ENCODE peak calls at places on chromosomes 16 and 17, in four cellular contexts. One of them, this sample, is unnamed.

GRCh38 chr16:87919681-87919994 is 16.7 kb downstream of the CA5A start:
- DNase-seq in hepatocyte: no peak
- DNase-seq in fibroblast of lung: no peak
- DNase-seq in HCT116: no peak
- DNase-seq in this sample: no peak

GRCh38 chr17:51165680-51166197 is 472 bp upstream of the NME2 start:
- DNase-seq in hepatocyte: peak
- DNase-seq in HCT116: no peak
- DNase-seq in fibroblast of lung: no peak
- DNase-seq in this sample: peak

GRCh38 chr16:89672177-89672941 is 14.1 kb upstream of the CDK10 start:
- DNase-seq in hepatocyte: no peak
- DNase-seq in fibroblast of lung: no peak
- DNase-seq in HCT116: no peak
- DNase-seq in this sample: no peak

GRCh38 chr17:67353161-67353560 is 13.2 kb downstream of the PSMD12 start:
- DNase-seq in hepatocyte: no peak
- DNase-seq in HCT116: no peak
- DNase-seq in fibroblast of lung: no peak
- DNase-seq in this sample: no peak

GRCh38 chr16:13961099-13961811 is 41.3 kb downstream of the ERCC4 start:
- DNase-seq in hepatocyte: peak
- DNase-seq in fibroblast of lung: peak
- DNase-seq in HCT116: no peak
- DNase-seq in this sample: peak

GRCh38 chr17:77429985-77430752 is 289.4 kb downstream of the SEC14L1 start:
- DNase-seq in fibroblast of lung: peak
- DNase-seq in hepatocyte: peak
- DNase-seq in HCT116: peak
- DNase-seq in this sample: peak

GRCh38 chr17:3682033-3682432 is 13.4 kb downstream of the EMC6 start:
- DNase-seq in hepatocyte: no peak
- DNase-seq in fibroblast of lung: no peak
- DNase-seq in HCT116: no peak
- DNase-seq in this sample: no peak

GRCh38 chr16:47970291-47970931 is 185.4 kb downstream of the ABCC12 start:
- DNase-seq in fibroblast of lung: peak
- DNase-seq in hepatocyte: peak
- DNase-seq in HCT116: no peak
- DNase-seq in this sample: peak

GRCh38 chr17:82301916-82302497 is 15.4 kb downstream of the CD7 start:
- DNase-seq in hepatocyte: no peak
- DNase-seq in HCT116: no peak
- DNase-seq in fibroblast of lung: no peak
- DNase-seq in this sample: no peak

GRCh38 chr16:8173111-8173644 is 417.1 kb downstream of the TMEM114 start:
- DNase-seq in hepatocyte: peak
- DNase-seq in HCT116: peak
- DNase-seq in fibroblast of lung: peak
- DNase-seq in this sample: peak

GRCh38 chr17:82977586-82977985 is 101.8 kb upstream of the METRNL start:
- DNase-seq in hepatocyte: no peak
- DNase-seq in HCT116: no peak
- DNase-seq in fibroblast of lung: no peak
- DNase-seq in this sample: no peak

GRCh38 chr17:37844158-37844976 is 79.8 kb upstream of the TBC1D3K start:
- DNase-seq in HCT116: peak
- DNase-seq in hepatocyte: peak
- DNase-seq in fibroblast of lung: peak
- DNase-seq in this sample: peak

GRCh38 chr17:54901230-54901847 is 687 bp downstream of the TOM1L1 start:
- DNase-seq in HCT116: peak
- DNase-seq in hepatocyte: peak
- DNase-seq in fibroblast of lung: peak
- DNase-seq in this sample: peak

GRCh38 chr17:74295625-74296547 is 21.9 kb downstream of the DNAI2 start:
- DNase-seq in fibroblast of lung: no peak
- DNase-seq in hepatocyte: peak
- DNase-seq in HCT116: no peak
- DNase-seq in this sample: peak

GRCh38 chr17:31339906-31340661 is 18.7 kb upstream of the EVI2A start:
- DNase-seq in hepatocyte: no peak
- DNase-seq in fibroblast of lung: peak
- DNase-seq in HCT116: no peak
- DNase-seq in this sample: peak

GRCh38 chr17:9274119-9274445 is 252.8 kb downstream of the NTN1 start:
- DNase-seq in fibroblast of lung: no peak
- DNase-seq in hepatocyte: no peak
- DNase-seq in HCT116: no peak
- DNase-seq in this sample: no peak

GRCh38 chr17:62616993-62617893 is 10.2 kb upstream of the MRC2 start:
- DNase-seq in fibroblast of lung: peak
- DNase-seq in hepatocyte: no peak
- DNase-seq in HCT116: no peak
- DNase-seq in this sample: no peak

GRCh38 chr16:4801962-4802658 is at the start of gene ROGDI:
- DNase-seq in HCT116: peak
- DNase-seq in fibroblast of lung: peak
- DNase-seq in hepatocyte: peak
- DNase-seq in this sample: peak

GRCh38 chr16:73020409-73020884 is 27.5 kb downstream of the ZFHX3 start:
- DNase-seq in HCT116: peak
- DNase-seq in fibroblast of lung: peak
- DNase-seq in hepatocyte: peak
- DNase-seq in this sample: peak

GRCh38 chr17:57468932-57469775 is 212.8 kb downstream of the MSI2 start:
- DNase-seq in fibroblast of lung: no peak
- DNase-seq in hepatocyte: no peak
- DNase-seq in HCT116: no peak
- DNase-seq in this sample: no peak

GRCh38 chr16:17845031-17845430 is 374.3 kb upstream of the XYLT1 start:
- DNase-seq in fibroblast of lung: no peak
- DNase-seq in hepatocyte: no peak
- DNase-seq in HCT116: no peak
- DNase-seq in this sample: no peak

GRCh38 chr17:75430159-75430748 is 24.8 kb upstream of the GRB2 start:
- DNase-seq in HCT116: no peak
- DNase-seq in hepatocyte: peak
- DNase-seq in fibroblast of lung: no peak
- DNase-seq in this sample: peak

GRCh38 chr17:4511199-4511932 is 12.7 kb downstream of the SPNS2 start:
- DNase-seq in hepatocyte: no peak
- DNase-seq in HCT116: no peak
- DNase-seq in fibroblast of lung: no peak
- DNase-seq in this sample: no peak

GRCh38 chr17:48290378-48290777 is 139.6 kb downstream of the SKAP1 start:
- DNase-seq in HCT116: no peak
- DNase-seq in fibroblast of lung: no peak
- DNase-seq in hepatocyte: no peak
- DNase-seq in this sample: no peak

GRCh38 chr17:19762515-19762961 is 14.4 kb upstream of the ALDH3A1 start:
- DNase-seq in HCT116: no peak
- DNase-seq in hepatocyte: peak
- DNase-seq in fibroblast of lung: peak
- DNase-seq in this sample: peak

GRCh38 chr17:74309902-74310301 is 16.1 kb upstream of the KIF19 start:
- DNase-seq in fibroblast of lung: no peak
- DNase-seq in HCT116: no peak
- DNase-seq in hepatocyte: no peak
- DNase-seq in this sample: no peak

GRCh38 chr17:58577696-58578095 is 63.3 kb upstream of the MTMR4 start:
- DNase-seq in HCT116: peak
- DNase-seq in hepatocyte: peak
- DNase-seq in fibroblast of lung: peak
- DNase-seq in this sample: peak

GRCh38 chr17:37147301-37147812 is 198.6 kb downstream of the AATF start:
- DNase-seq in fibroblast of lung: no peak
- DNase-seq in hepatocyte: peak
- DNase-seq in HCT116: no peak
- DNase-seq in this sample: peak

GRCh38 chr16:31330553-31330890 is 24.5 kb upstream of the ITGAX start:
- DNase-seq in HCT116: no peak
- DNase-seq in fibroblast of lung: no peak
- DNase-seq in hepatocyte: no peak
- DNase-seq in this sample: no peak
- TF ChIP-seq EZH2 in HCT116: no peak
- TF ChIP-seq EZH2 in fibroblast of lung: no peak
- TF ChIP-seq EZH2 in hepatocyte: no peak
- TF ChIP-seq EZH2 in this sample: no peak

GRCh38 chr17:73228748-73229236 is 32.9 kb downstream of the CPSF4L start:
- DNase-seq in HCT116: peak
- DNase-seq in fibroblast of lung: peak
- DNase-seq in hepatocyte: peak
- DNase-seq in this sample: peak

GRCh38 chr17:73226556-73227172 is 33.8 kb downstream of the COG1 start:
- DNase-seq in HCT116: no peak
- DNase-seq in fibroblast of lung: no peak
- DNase-seq in hepatocyte: no peak
- DNase-seq in this sample: no peak

GRCh38 chr17:73227944-73228343 is 33.7 kb downstream of the CPSF4L start:
- DNase-seq in hepatocyte: no peak
- DNase-seq in HCT116: no peak
- DNase-seq in fibroblast of lung: no peak
- DNase-seq in this sample: no peak

GRCh38 chr17:73224663-73225305 is 31.9 kb downstream of the COG1 start:
- DNase-seq in HCT116: no peak
- DNase-seq in hepatocyte: no peak
- DNase-seq in fibroblast of lung: no peak
- DNase-seq in this sample: no peak

DNA sequence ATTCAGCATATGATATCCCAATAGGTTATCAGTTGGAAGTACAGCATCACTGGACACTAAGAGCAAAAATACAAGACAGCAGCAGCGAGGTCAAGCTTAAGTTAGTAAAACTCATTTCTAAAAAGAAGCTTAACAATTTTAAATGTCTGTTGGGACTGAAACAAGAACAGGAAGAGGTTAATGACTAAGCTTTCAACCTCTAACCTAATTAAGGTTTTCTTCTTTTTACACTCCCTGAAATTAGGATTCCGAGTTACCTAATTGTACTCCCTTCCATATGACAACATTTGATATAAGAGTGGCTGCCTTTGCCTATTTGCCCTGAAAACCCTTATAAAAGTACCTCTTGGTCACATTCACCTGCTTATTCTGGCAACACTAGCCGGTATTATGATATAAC is 34.3 kb downstream of the CPSF4L start:
- DNase-seq in HCT116: no peak
- DNase-seq in hepatocyte: no peak
- DNase-seq in fibroblast of lung: no peak
- DNase-seq in this sample: no peak
- H3K4me2 ChIP-seq in HCT116: no peak
- H3K4me2 ChIP-seq in hepatocyte: no peak
- H3K4me2 ChIP-seq in fibroblast of lung: peak
- H3K4me2 ChIP-seq in this sample: peak

GRCh38 chr16:86200722-86201121 is 301.8 kb downstream of the IRF8 start:
- DNase-seq in fibroblast of lung: no peak
- DNase-seq in HCT116: no peak
- DNase-seq in hepatocyte: no peak
- DNase-seq in this sample: no peak

GRCh38 chr16:86201746-86202145 is 302.8 kb downstream of the IRF8 start:
- DNase-seq in hepatocyte: no peak
- DNase-seq in HCT116: no peak
- DNase-seq in fibroblast of lung: no peak
- DNase-seq in this sample: no peak

GRCh38 chr16:86198201-86199118 is 299.5 kb downstream of the IRF8 start:
- DNase-seq in hepatocyte: no peak
- DNase-seq in fibroblast of lung: no peak
- DNase-seq in HCT116: no peak
- DNase-seq in this sample: no peak

GRCh38 chr16:86199182-86199581 is 300.2 kb downstream of the IRF8 start:
- DNase-seq in hepatocyte: no peak
- DNase-seq in HCT116: no peak
- DNase-seq in fibroblast of lung: peak
- DNase-seq in this sample: no peak

DNA sequence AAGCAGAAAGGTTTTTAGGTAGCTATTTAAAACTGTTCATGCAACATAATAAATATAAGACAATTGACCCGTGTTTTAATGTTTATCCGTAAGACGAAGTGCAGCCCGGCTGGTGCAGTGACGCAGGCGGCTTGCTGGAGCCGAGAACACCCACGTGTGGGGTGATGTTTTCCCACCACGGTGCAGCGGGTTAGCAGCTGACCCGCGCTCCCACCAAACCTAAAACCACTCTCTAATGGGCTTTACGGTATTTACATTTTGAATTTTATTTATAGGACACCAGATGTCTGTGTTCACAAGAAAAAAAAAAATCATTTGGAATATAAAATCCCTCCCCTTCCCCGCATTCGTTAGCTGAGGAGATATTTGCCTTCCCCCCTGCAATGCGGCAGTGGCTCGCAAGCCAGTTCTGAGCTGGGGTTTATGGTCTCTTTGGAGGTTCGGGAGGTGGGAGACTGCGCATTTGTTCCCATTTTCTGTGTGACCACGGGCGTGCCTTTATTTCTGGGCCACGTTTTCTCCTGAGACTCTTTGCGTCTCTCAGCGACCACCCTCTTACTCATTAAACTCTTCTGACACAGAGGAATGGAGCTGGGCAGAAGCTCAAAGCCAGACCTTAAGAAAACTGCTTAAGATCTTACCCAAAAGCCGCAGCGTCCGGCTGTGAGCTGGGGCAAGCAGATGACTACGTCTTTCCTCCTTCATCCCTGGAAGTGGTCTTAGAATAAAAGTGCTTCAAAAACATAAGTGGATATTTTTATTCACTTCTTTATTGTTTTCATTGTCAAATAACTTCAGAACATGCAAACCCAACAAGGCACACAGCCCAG is 301.1 kb downstream of the IRF8 start:
- DNase-seq in hepatocyte: peak
- DNase-seq in fibroblast of lung: peak
- DNase-seq in HCT116: no peak
- DNase-seq in this sample: no peak
- TF ChIP-seq EZH2 in hepatocyte: no peak
- TF ChIP-seq EZH2 in fibroblast of lung: no peak
- TF ChIP-seq EZH2 in HCT116: no peak
- TF ChIP-seq EZH2 in this sample: no peak

DNA sequence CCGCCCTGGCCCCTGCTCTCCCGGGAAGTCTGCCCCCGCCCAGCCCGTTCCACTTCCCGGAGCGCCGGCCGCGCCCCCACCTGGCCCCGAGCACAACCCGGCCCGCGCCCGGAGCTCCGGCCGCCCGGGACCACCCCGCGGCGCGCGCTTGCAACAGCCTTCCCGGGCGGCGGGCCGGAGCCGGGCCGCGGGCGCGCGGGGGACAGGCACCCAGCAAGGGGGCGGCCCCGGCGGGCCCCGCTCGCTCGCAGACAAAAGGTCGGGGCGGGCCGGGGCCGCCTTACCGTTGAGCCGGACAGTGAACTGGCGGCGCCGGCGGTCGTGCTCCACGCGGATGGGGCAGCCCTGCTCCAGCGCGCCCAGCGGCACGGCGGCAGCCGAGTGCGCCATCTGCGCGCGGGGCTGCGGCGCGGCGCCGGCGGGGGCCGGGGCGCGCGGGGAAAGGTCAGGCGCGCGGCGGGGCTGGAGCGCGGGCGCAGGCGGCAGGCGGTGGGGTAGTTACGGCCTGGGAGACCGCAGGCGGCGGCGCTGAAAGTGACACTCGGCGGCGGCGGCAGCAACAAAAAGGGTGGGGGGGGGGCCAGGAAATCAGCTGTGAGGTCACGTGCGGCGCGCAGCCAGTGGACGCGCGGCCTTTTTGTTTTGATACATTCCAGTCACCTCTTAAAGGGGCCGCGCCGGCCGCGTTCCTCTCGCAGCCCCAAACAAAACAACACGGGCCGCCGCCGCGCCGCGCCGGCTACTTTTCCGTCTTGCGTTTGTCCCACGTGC is at the start of gene NATD1:
- DNase-seq in hepatocyte: peak
- DNase-seq in HCT116: peak
- DNase-seq in fibroblast of lung: peak
- DNase-seq in this sample: peak
- H3K4me2 ChIP-seq in hepatocyte: peak
- H3K4me2 ChIP-seq in HCT116: peak
- H3K4me2 ChIP-seq in fibroblast of lung: peak
- H3K4me2 ChIP-seq in this sample: peak